ENCODE peak calls at places on chromosomes 7 and 10, in four cellular contexts. A, C, J and H are unnamed samples.

GRCh38 chr10:130418731-130419130 is 282.5 kb downstream of the GLRX3 start:
- DNase-seq in C (no peak), A (no peak), J (no peak), H (no peak)

GRCh38 chr10:45064998-45065397 is 64.3 kb downstream of the ZNF22 start:
- DNase-seq in A (no peak), C (no peak), J (no peak), H (no peak)

GRCh38 chr7:21028186-21028989 is 241.7 kb upstream of the SP8 start:
- DNase-seq in J (peak), A (no peak), C (peak), H (peak)

GRCh38 chr7:22094413-22095304 is 149.0 kb upstream of the CDCA7L start:
- DNase-seq in A (no peak), C (peak), J (no peak), H (no peak)

GRCh38 chr7:132446265-132446664 is 130.0 kb downstream of the PLXNA4 start:
- DNase-seq in C (no peak), J (no peak), A (no peak), H (no peak)

GRCh38 chr7:123401295-123401694 is 133.1 kb downstream of the IQUB start:
- DNase-seq in A (no peak), C (no peak), J (no peak), H (no peak)

GRCh38 chr10:100008142-100008522 is 1.6 kb downstream of the DNMBP start:
- DNase-seq in A (no peak), J (no peak), C (peak), H (no peak)

GRCh38 chr7:47724335-47724982 is 142.5 kb upstream of the TNS3 start:
- DNase-seq in A (no peak), J (no peak), C (peak), H (no peak)

GRCh38 chr7:140317597-140317996 is 80.7 kb downstream of the SLC37A3 start:
- DNase-seq in A (no peak), J (no peak), C (no peak), H (no peak)

GRCh38 chr10:5314866-5315265 is 49.9 kb upstream of the UCN3 start:
- DNase-seq in J (no peak), A (no peak), C (no peak), H (no peak)

GRCh38 chr10:72272689-72273409 is 875 bp upstream of the DDIT4 start:
- DNase-seq in C (peak), J (peak), A (peak), H (peak)

GRCh38 chr7:139620676-139621344 is 97.3 kb downstream of the CLEC2L start:
- DNase-seq in A (no peak), C (peak), J (peak), H (no peak)

GRCh38 chr10:97053285-97053684 is 132.5 kb downstream of the SLIT1 start:
- DNase-seq in C (no peak), A (peak), J (no peak), H (no peak)

GRCh38 chr7:6606866-6607583 is 8.4 kb upstream of the ZNF853 start:
- DNase-seq in A (no peak), C (no peak), J (no peak), H (no peak)

GRCh38 chr7:101273126-101273525 is 28.2 kb upstream of the FIS1 start:
- DNase-seq in A (no peak), J (no peak), C (no peak), H (no peak)

GRCh38 chr7:47325337-47325736 is 256.6 kb downstream of the TNS3 start:
- DNase-seq in J (no peak), A (peak), C (no peak), H (no peak)

GRCh38 chr10:95502377-95502776 is 58.8 kb downstream of the SORBS1 start:
- DNase-seq in J (no peak), C (no peak), A (no peak), H (no peak)

GRCh38 chr10:30396708-30397107 is 37.3 kb upstream of the MAP3K8 start:
- DNase-seq in A (no peak), C (no peak), J (no peak), H (no peak)

GRCh38 chr7:68243128-68243527 is 1246.5 kb downstream of the TYW1 start:
- DNase-seq in J (no peak), A (no peak), C (no peak), H (no peak)

GRCh38 chr7:118153551-118154177 is 30.3 kb upstream of the LSM8 start:
- DNase-seq in A (no peak), J (peak), C (peak), H (no peak)

GRCh38 chr7:106813705-106814305 is 51.3 kb upstream of the PIK3CG start:
- DNase-seq in C (peak), A (no peak), J (no peak), H (no peak)

GRCh38 chr10:62580396-62580795 is 206.2 kb downstream of the ZNF365 start:
- DNase-seq in C (peak), A (no peak), J (no peak), H (no peak)